ENCODE peak calls at places on chromosomes 11 and 22, in six cellular contexts. M, Z, A, K, O and D are unnamed samples.

GRCh38 chr11:9774591-9775392 is 110.9 kb downstream of the SWAP70 start:
- DNase-seq in M (no peak), Z (no peak), A (peak; percentile 82), K (peak; percentile 90), O (peak; percentile 85), D (no peak)

GRCh38 chr11:60711316-60711715 is 11.9 kb downstream of the MS4A8 start:
- DNase-seq in M (no peak), Z (no peak), A (no peak), K (no peak), O (no peak), D (no peak)

GRCh38 chr11:1862588-1863351 is 9.9 kb downstream of the LSP1 start:
- DNase-seq in M (no peak), Z (no peak), A (peak; percentile 37), K (peak; percentile 36), O (peak; percentile 39), D (no peak)

GRCh38 chr22:31080848-31081649 is at the start of gene SMTN:
- DNase-seq in M (peak; percentile 85), Z (peak; percentile 97), A (peak; percentile 90), K (peak; percentile 80), O (peak; percentile 87), D (peak; percentile 89)

GRCh38 chr11:31326470-31327148 is 42.9 kb downstream of the DCDC1 start:
- DNase-seq in M (no peak), Z (no peak), A (no peak), K (no peak), O (no peak), D (no peak)

GRCh38 chr11:103927535-103927934 is 108.9 kb upstream of the DDI1 start:
- DNase-seq in M (no peak), Z (peak; percentile 25), A (peak; percentile 62), K (no peak), O (peak; percentile 77), D (no peak)

GRCh38 chr11:17014774-17015638 is 792 bp upstream of the PLEKHA7 start:
- DNase-seq in M (no peak), Z (peak; percentile 83), A (peak; percentile 17), K (peak; percentile 45), O (peak; percentile 34), D (no peak)

GRCh38 chr22:37432708-37433054 is 5.4 kb upstream of the ELFN2 start:
- DNase-seq in M (no peak), Z (no peak), A (no peak), K (no peak), O (no peak), D (no peak)

GRCh38 chr11:77206264-77207018 is 78.4 kb downstream of the MYO7A start:
- DNase-seq in M (no peak), Z (no peak), A (no peak), K (no peak), O (no peak), D (no peak)

GRCh38 chr22:31818481-31819392 is 64.9 kb downstream of the DEPDC5 start:
- DNase-seq in M (no peak), Z (peak; percentile 20), A (peak; percentile 9), K (peak; percentile 43), O (peak; percentile 29), D (no peak)

GRCh38 chr11:70108250-70108649 is 30.1 kb downstream of the ANO1 start:
- DNase-seq in M (no peak), Z (no peak), A (no peak), K (peak; percentile 6), O (peak; percentile 50), D (no peak)
- TF ChIP-seq CTCF in M (no peak), Z (no peak), A (no peak), K (no peak), O (no peak), D (no peak)

GRCh38 chr11:89498845-89499448 is 7.8 kb upstream of the NOX4 start:
- DNase-seq in M (no peak), Z (peak; percentile 51), A (no peak), K (no peak), O (no peak), D (no peak)
- TF ChIP-seq CTCF in M (no peak), Z (peak; percentile 81), A (peak; percentile 5), K (peak; percentile 38), O (peak; percentile 14), D (no peak)

DNA sequence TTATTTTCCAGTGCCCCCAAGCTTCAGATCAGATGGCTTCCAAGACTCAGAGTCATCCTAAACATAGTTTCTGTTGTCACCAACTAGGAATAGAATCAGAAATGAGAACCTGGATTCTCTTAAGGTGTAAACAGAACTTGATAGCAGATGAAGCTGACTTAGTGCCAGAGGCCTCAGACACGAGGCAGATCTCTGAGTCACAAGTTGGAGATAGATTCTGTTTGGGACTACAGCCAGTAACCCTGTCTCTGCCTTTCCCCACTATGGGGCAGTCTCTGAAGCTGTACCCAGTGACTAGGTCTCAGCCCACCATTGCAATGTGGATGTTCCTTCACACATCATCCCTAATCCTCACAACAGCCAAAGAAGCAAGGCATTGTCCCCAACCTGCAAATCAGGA is 25.4 kb downstream of the NEU3 start:
- DNase-seq in M (no peak), Z (no peak), A (peak; percentile 81), K (peak; percentile 64), O (peak; percentile 82), D (no peak)
- TF ChIP-seq CTCF in M (no peak), Z (no peak), A (no peak), K (peak; percentile 47), O (peak; percentile 34), D (no peak)

DNA sequence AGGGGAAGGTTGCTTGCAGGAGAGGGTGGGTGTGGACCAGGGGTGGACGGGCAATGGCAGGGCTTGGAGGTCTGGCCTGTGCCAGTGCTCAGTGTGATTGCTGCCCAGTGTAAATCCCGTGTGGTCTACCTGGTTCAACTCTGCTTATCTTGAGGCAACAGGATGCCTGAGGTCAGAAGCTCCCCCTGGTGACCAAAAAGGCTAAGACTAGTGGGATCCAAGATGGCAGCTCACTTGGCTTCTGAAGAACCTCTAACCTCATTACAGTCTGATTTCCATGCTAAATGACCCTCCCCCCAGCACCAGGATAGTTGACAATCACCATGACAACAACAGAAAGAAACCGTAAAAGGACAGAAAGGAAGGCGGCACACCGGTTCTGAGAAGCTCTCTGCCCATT is 398.3 kb downstream of the CTTN start:
- DNase-seq in M (no peak), Z (peak; percentile 66), A (no peak), K (no peak), O (no peak), D (no peak)
- TF ChIP-seq CTCF in M (no peak), Z (peak; percentile 66), A (no peak), K (peak; percentile 12), O (no peak), D (no peak)

DNA sequence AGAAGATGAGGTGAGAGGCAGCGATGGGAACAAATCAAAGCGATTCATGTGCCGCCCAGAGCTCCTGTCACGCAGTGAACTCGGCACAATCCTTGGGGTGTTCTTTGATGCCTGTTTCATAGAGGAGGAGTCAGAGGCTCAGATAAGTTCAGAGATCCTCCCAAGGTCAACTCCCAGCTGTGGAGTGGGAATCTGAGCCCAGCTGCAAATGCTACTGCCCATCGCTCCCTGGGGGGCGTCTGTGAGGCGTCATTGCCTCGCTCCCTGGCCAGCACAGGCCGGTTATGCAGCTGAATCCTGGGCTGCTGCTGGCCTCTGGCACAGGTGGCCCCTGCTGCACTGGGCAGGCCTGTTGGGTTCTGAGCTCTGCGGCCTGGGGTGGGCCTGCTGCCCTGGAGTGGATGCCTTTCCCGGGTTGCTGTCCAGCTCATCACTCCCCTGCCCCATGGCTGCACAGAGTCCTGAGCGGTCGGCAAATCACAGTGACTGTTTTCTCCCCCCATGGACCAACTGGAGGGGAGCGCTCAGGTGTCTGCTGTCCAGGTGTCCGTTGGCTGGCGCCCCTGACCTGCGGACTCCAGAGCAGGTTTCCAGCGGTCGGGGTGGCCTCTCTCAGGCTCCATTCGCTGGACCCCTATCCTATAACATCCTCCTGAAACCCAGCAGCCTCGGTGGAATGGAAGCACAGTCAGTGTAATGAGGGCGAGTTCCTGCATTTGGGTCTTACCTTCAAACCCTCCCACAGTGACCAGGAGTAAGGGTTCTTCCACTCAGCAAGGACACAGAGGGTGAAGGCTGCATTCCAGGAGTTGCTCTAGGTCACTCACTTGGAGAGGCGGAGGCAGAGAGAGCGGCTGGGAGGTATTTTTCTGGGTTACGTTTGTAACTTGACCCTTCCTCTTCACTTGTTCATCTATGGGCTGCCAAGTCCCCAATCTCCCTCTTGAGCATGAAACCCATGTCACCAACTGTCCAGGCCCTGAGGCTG is 36.5 kb upstream of the SHISAL1 start:
- DNase-seq in M (no peak), Z (no peak), A (peak; percentile 68), K (peak; percentile 38), O (peak; percentile 68), D (no peak)
- TF ChIP-seq CTCF in M (no peak), Z (peak; percentile 7), A (no peak), K (no peak), O (no peak), D (no peak)

GRCh38 chr22:35454416-35455054 is 54.6 kb downstream of the MCM5 start:
- DNase-seq in M (no peak), Z (no peak), A (no peak), K (no peak), O (no peak), D (no peak)
- TF ChIP-seq CTCF in M (no peak), Z (peak; percentile 38), A (no peak), K (no peak), O (peak; percentile 30), D (no peak)

DNA sequence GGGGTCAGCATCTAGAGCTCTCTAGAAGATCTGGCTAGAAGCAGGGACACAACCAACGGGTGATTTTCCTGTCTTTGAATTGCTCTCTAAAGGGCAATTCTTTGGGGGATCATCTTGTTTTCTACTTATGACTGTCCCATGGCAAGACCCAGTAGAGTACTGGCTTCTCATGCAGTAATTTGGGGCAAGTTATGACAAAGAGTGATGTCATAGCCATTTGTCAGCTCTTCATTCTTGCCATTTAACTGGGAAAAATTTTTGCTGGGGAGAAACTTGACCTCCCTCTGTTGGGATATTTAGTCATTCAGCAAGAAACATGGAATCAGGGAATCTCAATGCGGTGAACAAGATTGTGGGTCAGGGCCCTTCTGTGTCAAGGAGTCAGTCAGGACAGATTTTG is 80.4 kb downstream of the SLC1A2 start:
- DNase-seq in M (no peak), Z (no peak), A (no peak), K (no peak), O (no peak), D (no peak)
- TF ChIP-seq CTCF in M (no peak), Z (no peak), A (no peak), K (no peak), O (no peak), D (no peak)

DNA sequence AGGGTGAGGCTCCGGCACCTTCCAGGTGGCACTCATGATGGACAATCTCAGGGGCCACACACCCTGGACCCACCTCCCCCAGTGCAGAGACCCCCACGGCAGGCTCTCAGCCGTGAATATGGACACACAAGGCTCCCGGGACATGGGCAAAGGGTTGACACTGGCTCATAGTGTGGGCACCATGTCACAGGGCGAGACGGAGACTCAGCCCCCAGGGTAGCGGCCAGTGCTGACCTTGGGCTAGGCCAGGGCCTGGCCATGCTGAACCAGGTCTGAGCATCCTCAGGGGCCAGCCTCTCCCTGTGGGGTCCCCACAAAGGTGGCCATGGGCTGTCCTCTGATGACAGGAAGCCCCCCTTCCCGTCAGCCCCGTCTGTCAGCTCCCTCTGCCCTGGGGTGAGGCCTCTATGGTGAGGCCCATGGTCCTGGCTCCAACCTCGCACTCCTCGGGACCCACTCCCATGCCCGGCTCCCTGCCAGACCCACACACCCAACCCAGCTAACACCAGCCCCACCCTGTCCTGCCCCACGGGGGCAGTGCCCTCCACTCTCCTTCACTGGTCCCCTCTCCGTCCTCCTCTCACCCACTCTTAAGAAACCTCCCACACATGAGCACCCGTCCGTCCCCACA is 19.0 kb upstream of the PRODH start:
- DNase-seq in M (no peak), Z (no peak), A (no peak), K (no peak), O (no peak), D (peak; percentile 14)
- TF ChIP-seq CTCF in M (no peak), Z (no peak), A (no peak), K (no peak), O (no peak), D (no peak)